ENCODE peak calls at places on chromosomes 3 and 15, in six cellular contexts. Z is K562, J is H1, G is SK-N-SH, A is HepG2, O is GM12878. T is an unnamed sample.

GRCh38 chr3:48088056-48088748 is 72.0 kb upstream of the MAP4 start:
- DNase-seq in Z (peak), J (peak), G (peak), A (no peak), O (no peak), T (no peak)

GRCh38 chr3:98733055-98733777 is 29.9 kb upstream of the ST3GAL6 start:
- DNase-seq in Z (no peak), J (peak), G (peak), A (peak), O (no peak), T (peak)

GRCh38 chr15:79872358-79873017 is 24.3 kb downstream of the MTHFS start:
- DNase-seq in Z (no peak), J (no peak), G (no peak), A (no peak), O (no peak), T (no peak)

GRCh38 chr3:195754141-195754540 is 33.4 kb downstream of the MUC20 start:
- DNase-seq in Z (no peak), J (no peak), G (peak), A (no peak), O (no peak), T (no peak)

GRCh38 chr3:153260681-153261080 is 98.7 kb downstream of the RAP2B start:
- DNase-seq in Z (no peak), J (no peak), G (no peak), A (peak), O (no peak), T (no peak)

GRCh38 chr3:169454060-169454317 is 209.5 kb downstream of the MECOM start:
- DNase-seq in Z (no peak), J (no peak), G (no peak), A (no peak), O (no peak), T (no peak)

GRCh38 chr15:49628379-49628778 is 7.5 kb downstream of the DTWD1 start:
- DNase-seq in Z (no peak), J (no peak), G (no peak), A (no peak), O (no peak), T (no peak)

GRCh38 chr3:52857870-52858269 is 23.1 kb upstream of the MUSTN1 start:
- DNase-seq in Z (no peak), J (no peak), G (no peak), A (no peak), O (no peak), T (no peak)

GRCh38 chr3:179088306-179088705 is 16.7 kb upstream of the ZMAT3 start:
- DNase-seq in Z (peak), J (no peak), G (no peak), A (no peak), O (no peak), T (no peak)

GRCh38 chr15:99326235-99326634 is 75.0 kb downstream of the LRRC28 start:
- DNase-seq in Z (no peak), J (no peak), G (no peak), A (peak), O (no peak), T (no peak)

GRCh38 chr3:141498592-141499223 is 11.9 kb downstream of the RASA2 start:
- DNase-seq in Z (no peak), J (no peak), G (no peak), A (no peak), O (peak), T (peak)

GRCh38 chr3:53794597-53794996 is 51.6 kb downstream of the CHDH start:
- DNase-seq in Z (no peak), J (no peak), G (no peak), A (no peak), O (no peak), T (no peak)

GRCh38 chr15:51390932-51391432 is 49.5 kb downstream of the GLDN start:
- DNase-seq in Z (no peak), J (peak), G (no peak), A (no peak), O (no peak), T (no peak)

GRCh38 chr15:59105839-59106238 is 893 bp downstream of the CCNB2 start:
- DNase-seq in Z (no peak), J (no peak), G (peak), A (no peak), O (no peak), T (no peak)

GRCh38 chr3:172305974-172306373 is 142.3 kb downstream of the GHSR start:
- DNase-seq in Z (no peak), J (no peak), G (no peak), A (no peak), O (no peak), T (no peak)

GRCh38 chr15:83053151-83053550 is 13.9 kb downstream of the BTBD1 start:
- DNase-seq in Z (no peak), J (no peak), G (no peak), A (no peak), O (no peak), T (no peak)

GRCh38 chr3:146222204-146223046 is 28.5 kb downstream of the PLSCR4 start:
- DNase-seq in Z (no peak), J (no peak), G (no peak), A (peak), O (no peak), T (no peak)

GRCh38 chr3:126081618-126082333 is 2.1 kb downstream of the SLC41A3 start:
- DNase-seq in Z (peak), J (no peak), G (peak), A (peak), O (no peak), T (no peak)

GRCh38 chr15:65303687-65304392 is 637 bp upstream of the RNU5B-1 start:
- DNase-seq in Z (no peak), J (no peak), G (peak), A (peak), O (no peak), T (peak)

GRCh38 chr3:24160424-24160823 is 215.3 kb downstream of the NR1D2 start:
- DNase-seq in Z (no peak), J (peak), G (no peak), A (no peak), O (no peak), T (no peak)

GRCh38 chr3:58672880-58673279 is 6.3 kb upstream of the FAM3D start:
- DNase-seq in Z (no peak), J (no peak), G (no peak), A (no peak), O (no peak), T (no peak)

GRCh38 chr3:155232605-155233004 is 60.9 kb downstream of the STRIT1 start:
- DNase-seq in Z (no peak), J (no peak), G (peak), A (no peak), O (no peak), T (no peak)

GRCh38 chr3:179476215-179476614 is 24.9 kb upstream of the GNB4 start:
- DNase-seq in Z (no peak), J (no peak), G (no peak), A (no peak), O (no peak), T (peak)

GRCh38 chr3:124296416-124296815 is 304.5 kb upstream of the ROPN1 start:
- DNase-seq in Z (no peak), J (no peak), G (no peak), A (no peak), O (no peak), T (no peak)

GRCh38 chr3:57815034-57815433 is 58.9 kb downstream of the SLMAP start:
- DNase-seq in Z (no peak), J (no peak), G (no peak), A (no peak), O (no peak), T (peak)

GRCh38 chr15:34914316-34914715 is 55.2 kb downstream of the AQR start:
- DNase-seq in Z (no peak), J (no peak), G (no peak), A (no peak), O (no peak), T (no peak)

GRCh38 chr15:79994651-79995050 is 23.7 kb upstream of the BCL2A1 start:
- DNase-seq in Z (no peak), J (no peak), G (no peak), A (no peak), O (no peak), T (no peak)

GRCh38 chr15:70474367-70474681 is 289.0 kb downstream of the UACA start:
- DNase-seq in Z (no peak), J (no peak), G (no peak), A (no peak), O (no peak), T (no peak)

GRCh38 chr3:114143817-114144216 is 35.0 kb downstream of the DRD3 start:
- DNase-seq in Z (no peak), J (no peak), G (no peak), A (no peak), O (no peak), T (no peak)

GRCh38 chr3:95289295-95289694 is 1226.4 kb downstream of the NSUN3 start:
- DNase-seq in Z (no peak), J (no peak), G (no peak), A (no peak), O (no peak), T (no peak)

GRCh38 chr3:87367752-87368151 is 91.4 kb upstream of the POU1F1 start:
- DNase-seq in Z (no peak), J (no peak), G (no peak), A (no peak), O (no peak), T (no peak)

GRCh38 chr3:11132861-11133260 is 21.4 kb upstream of the HRH1 start:
- DNase-seq in Z (no peak), J (peak), G (no peak), A (no peak), O (no peak), T (no peak)

GRCh38 chr3:158920375-158920774 is 118.5 kb downstream of the MFSD1 start:
- DNase-seq in Z (no peak), J (no peak), G (no peak), A (no peak), O (no peak), T (no peak)

GRCh38 chr15:60395276-60396011 is 2.3 kb downstream of the ANXA2 start:
- DNase-seq in Z (no peak), J (no peak), G (no peak), A (no peak), O (no peak), T (peak)

GRCh38 chr15:42863572-42864239 is 56.9 kb downstream of the TTBK2 start:
- DNase-seq in Z (no peak), J (no peak), G (no peak), A (no peak), O (no peak), T (no peak)

GRCh38 chr3:197025736-197026480 is 3.7 kb downstream of the MELTF start:
- DNase-seq in Z (no peak), J (peak), G (no peak), A (no peak), O (no peak), T (no peak)

GRCh38 chr3:166734734-166735133 is 645.4 kb downstream of the ZBBX start:
- DNase-seq in Z (no peak), J (no peak), G (no peak), A (no peak), O (no peak), T (no peak)

GRCh38 chr3:184506579-184506978 is 55.0 kb upstream of the EPHB3 start:
- DNase-seq in Z (no peak), J (no peak), G (no peak), A (no peak), O (no peak), T (no peak)

GRCh38 chr15:70101459-70102113 is 3.9 kb upstream of the TLE3 start:
- DNase-seq in Z (peak), J (peak), G (peak), A (peak), O (no peak), T (no peak)

GRCh38 chr15:90145761-90146160 is 43.5 kb upstream of the IDH2 start:
- DNase-seq in Z (no peak), J (no peak), G (no peak), A (no peak), O (no peak), T (no peak)

GRCh38 chr15:90145259-90145658 is 43.0 kb upstream of the IDH2 start:
- DNase-seq in Z (no peak), J (no peak), G (peak), A (no peak), O (no peak), T (no peak)

GRCh38 chr15:90142216-90143175 is 40.2 kb upstream of the IDH2 start:
- DNase-seq in Z (peak), J (no peak), G (no peak), A (no peak), O (no peak), T (peak)

GRCh38 chr15:90141646-90142045 is 39.4 kb upstream of the IDH2 start:
- DNase-seq in Z (peak), J (no peak), G (no peak), A (no peak), O (no peak), T (peak)

GRCh38 chr15:90143176-90143655 is 40.9 kb upstream of the IDH2 start:
- DNase-seq in Z (peak), J (peak), G (peak), A (no peak), O (no peak), T (peak)
- H3K27ac ChIP-seq in Z (peak), J (no peak), G (no peak), A (no peak), O (no peak), T (peak)

DNA sequence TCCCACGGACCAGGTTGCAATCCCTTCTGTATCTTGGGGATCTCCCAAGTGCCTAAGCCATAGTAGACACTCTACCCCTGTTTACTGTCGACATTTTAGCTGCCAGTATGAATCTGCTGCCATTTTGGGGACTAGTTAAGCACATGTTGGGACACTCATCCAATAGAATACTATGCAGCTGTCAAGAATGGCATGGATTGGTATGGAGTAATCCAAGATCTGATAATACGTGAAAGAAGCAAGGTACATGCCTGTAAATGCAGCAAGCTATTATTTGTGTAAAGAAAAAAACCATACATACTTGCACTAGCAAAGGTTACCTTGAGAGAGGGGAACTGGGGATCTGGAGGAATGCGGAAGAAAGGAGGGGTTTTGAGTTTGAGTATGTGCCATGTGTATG is 129.3 kb downstream of the SMAD6 start:
- DNase-seq in Z (no peak), J (no peak), G (no peak), A (no peak), O (no peak), T (no peak)
- TF ChIP-seq GABPA in Z (no peak), J (no peak), G (no peak), A (no peak), O (no peak), T (no peak)

GRCh38 chr3:71724171-71724453 is 1.1 kb downstream of the EIF4E3 start:
- DNase-seq in Z (no peak), J (no peak), G (no peak), A (no peak), O (no peak), T (no peak)

GRCh38 chr3:71722693-71723092 is 2.5 kb downstream of the EIF4E3 start:
- DNase-seq in Z (no peak), J (no peak), G (no peak), A (no peak), O (no peak), T (no peak)

GRCh38 chr3:71725279-71725991 is at the start of gene EIF4E3:
- DNase-seq in Z (peak), J (peak), G (peak), A (no peak), O (no peak), T (no peak)

GRCh38 chr3:71724584-71725278 is 471 bp downstream of the EIF4E3 start:
- DNase-seq in Z (no peak), J (peak), G (peak), A (no peak), O (no peak), T (no peak)

DNA sequence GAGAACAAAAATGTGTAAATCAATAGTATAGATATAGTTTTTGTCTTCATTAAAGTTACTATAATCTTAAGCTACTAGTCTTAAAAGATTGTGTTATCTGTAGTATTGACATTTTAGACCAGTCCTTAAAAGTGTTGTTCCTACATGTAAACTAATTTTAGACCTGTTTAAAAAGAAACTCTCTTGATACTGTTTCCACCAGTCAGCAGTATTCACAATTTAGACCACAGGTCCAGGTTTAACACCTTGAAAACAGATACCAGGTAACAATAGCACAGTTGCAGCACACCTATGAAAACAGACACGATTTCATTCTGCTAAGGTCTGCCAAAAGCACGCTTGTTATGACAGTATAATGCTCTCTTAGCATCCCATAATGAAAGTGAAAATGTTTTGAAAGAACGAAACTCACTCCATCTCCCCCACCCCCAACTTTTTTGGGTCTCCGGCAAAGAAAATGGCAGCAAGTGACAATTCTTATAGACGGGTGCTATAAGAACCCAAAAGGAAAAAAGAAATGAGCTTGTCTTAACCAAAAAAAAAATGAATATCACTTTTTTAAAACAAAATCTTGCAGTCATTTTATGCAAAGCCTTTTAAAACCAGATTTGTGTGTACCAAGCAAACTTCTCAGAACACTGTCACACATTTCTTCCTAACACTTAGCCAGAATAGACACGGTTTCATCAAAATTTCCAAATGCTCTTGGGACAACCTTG is 1.6 kb downstream of the EIF4E3 start:
- DNase-seq in Z (no peak), J (no peak), G (no peak), A (no peak), O (no peak), T (no peak)
- H3K27ac ChIP-seq in Z (no peak), J (no peak), G (no peak), A (no peak), O (no peak), T (no peak)

GRCh38 chr3:135176881-135177280 is 381.8 kb downstream of the EPHB1 start:
- DNase-seq in Z (no peak), J (no peak), G (no peak), A (no peak), O (no peak), T (no peak)

GRCh38 chr3:135169651-135170050 is 374.6 kb downstream of the EPHB1 start:
- DNase-seq in Z (no peak), J (no peak), G (no peak), A (no peak), O (no peak), T (no peak)

GRCh38 chr3:135168822-135169221 is 373.8 kb downstream of the EPHB1 start:
- DNase-seq in Z (no peak), J (no peak), G (no peak), A (no peak), O (no peak), T (no peak)

GRCh38 chr3:135170732-135171131 is 375.7 kb downstream of the EPHB1 start:
- DNase-seq in Z (no peak), J (no peak), G (no peak), A (no peak), O (no peak), T (no peak)

DNA sequence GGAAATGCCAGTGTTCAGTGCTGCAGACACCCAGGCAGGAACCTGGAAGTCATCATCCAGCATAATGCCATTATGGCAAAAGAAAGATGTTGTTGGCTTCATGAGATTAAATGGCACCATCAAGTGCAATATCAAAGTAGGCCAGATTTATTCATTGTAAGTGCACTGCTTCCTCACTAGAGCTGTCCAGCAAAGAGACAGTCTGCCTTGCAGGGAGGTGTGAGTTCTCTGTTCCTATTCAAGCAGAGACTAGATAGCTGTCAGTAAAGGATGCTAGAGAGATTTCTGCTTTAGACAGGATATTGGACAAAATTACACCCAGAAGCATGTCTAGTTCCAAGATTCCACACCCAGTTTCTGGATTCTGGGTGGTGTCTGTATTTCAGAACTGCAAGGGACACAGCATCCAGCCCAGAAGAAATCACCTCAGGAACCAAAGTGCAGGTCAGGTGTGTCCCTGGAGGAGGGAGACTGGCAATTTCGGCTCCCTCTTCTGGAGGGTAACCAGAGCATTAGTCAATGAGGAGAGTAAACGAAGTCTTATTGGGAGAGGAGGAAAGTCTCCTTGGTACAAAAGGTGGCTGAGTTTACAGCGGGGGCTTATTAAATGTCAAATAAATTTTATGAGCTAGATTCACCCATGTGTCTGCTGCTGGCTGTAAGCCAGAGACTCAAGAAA is 377.3 kb downstream of the EPHB1 start:
- DNase-seq in Z (no peak), J (no peak), G (peak), A (no peak), O (no peak), T (no peak)
- TF ChIP-seq GABPA in Z (no peak), J (no peak), G (no peak), A (no peak), O (no peak), T (no peak)

GRCh38 chr3:30644615-30645014 is 38.2 kb downstream of the TGFBR2 start:
- DNase-seq in Z (no peak), J (no peak), G (no peak), A (no peak), O (no peak), T (no peak)

GRCh38 chr3:30641612-30642251 is 35.3 kb downstream of the TGFBR2 start:
- DNase-seq in Z (no peak), J (no peak), G (no peak), A (no peak), O (no peak), T (peak)

GRCh38 chr3:30640856-30641255 is 34.5 kb downstream of the TGFBR2 start:
- DNase-seq in Z (no peak), J (no peak), G (no peak), A (no peak), O (no peak), T (no peak)

GRCh38 chr3:30643763-30644462 is 37.5 kb downstream of the TGFBR2 start:
- DNase-seq in Z (no peak), J (no peak), G (no peak), A (no peak), O (no peak), T (no peak)

GRCh38 chr3:30642715-30643361 is 36.4 kb downstream of the TGFBR2 start:
- DNase-seq in Z (no peak), J (no peak), G (no peak), A (no peak), O (no peak), T (no peak)
- H3K27ac ChIP-seq in Z (no peak), J (no peak), G (peak), A (no peak), O (no peak), T (peak)

GRCh38 chr3:94024385-94024784 is 4.0 kb downstream of the STX19 start:
- DNase-seq in Z (no peak), J (no peak), G (no peak), A (no peak), O (no peak), T (no peak)
- TF ChIP-seq GABPA in Z (no peak), J (no peak), G (no peak), A (no peak), O (no peak), T (no peak)

GRCh38 chr3:117035785-117036184 is 326.2 kb downstream of the TUSC7 start:
- DNase-seq in Z (no peak), J (no peak), G (peak), A (no peak), O (no peak), T (no peak)
- H3K27ac ChIP-seq in Z (no peak), J (no peak), G (peak), A (no peak), O (no peak), T (peak)